ENCODE peak calls at places on chromosomes 2 and 18, in five cellular contexts. Y, G, J, X and B are unnamed samples.

GRCh38 chr2:157428500-157429175 is 15.3 kb downstream of the CYTIP start:
- DNase-seq in Y (no peak), G (no peak), J (no peak), X (no peak), B (no peak)

GRCh38 chr18:58541789-58542425 is 87.0 kb downstream of the ALPK2 start:
- DNase-seq in Y (no peak), G (no peak), J (peak; percentile 54), X (peak; percentile 94), B (peak; percentile 99)

GRCh38 chr2:178579006-178579405 is 98.7 kb downstream of the PLEKHA3 start:
- DNase-seq in Y (no peak), G (no peak), J (peak; percentile 2), X (peak; percentile 8), B (peak; percentile 89)

GRCh38 chr2:98869868-98870267 is 66.2 kb downstream of the CRACDL start:
- DNase-seq in Y (no peak), G (no peak), J (no peak), X (no peak), B (no peak)

GRCh38 chr18:63111549-63112402 is 207.8 kb downstream of the BCL2 start:
- DNase-seq in Y (no peak), G (no peak), J (no peak), X (no peak), B (peak; percentile 44)

GRCh38 chr2:70475266-70475665 is 78.4 kb downstream of the TGFA start:
- DNase-seq in Y (no peak), G (no peak), J (no peak), X (no peak), B (no peak)

GRCh38 chr2:101843048-101843447 is 145.5 kb downstream of the MAP4K4 start:
- DNase-seq in Y (no peak), G (no peak), J (no peak), X (no peak), B (no peak)

GRCh38 chr2:190927257-190927656 is 46.6 kb downstream of the GLS start:
- DNase-seq in Y (no peak), G (no peak), J (no peak), X (peak; percentile 27), B (no peak)

GRCh38 chr18:48566588-48566987 is 27.8 kb downstream of the CTIF start:
- DNase-seq in Y (no peak), G (no peak), J (no peak), X (no peak), B (peak; percentile 57)

GRCh38 chr2:188199716-188200128 is 92.0 kb upstream of the GULP1 start:
- DNase-seq in Y (no peak), G (no peak), J (no peak), X (peak; percentile 75), B (peak; percentile 83)

GRCh38 chr2:172833898-172834297 is 98.3 kb downstream of the RAPGEF4 start:
- DNase-seq in Y (no peak), G (no peak), J (no peak), X (peak; percentile 66), B (peak; percentile 39)

GRCh38 chr2:231181848-231182247 is 16.6 kb upstream of the ARMC9 start:
- DNase-seq in Y (no peak), G (no peak), J (no peak), X (peak; percentile 64), B (peak; percentile 38)

GRCh38 chr2:42053791-42054656 is 6.2 kb downstream of the PKDCC start:
- DNase-seq in Y (no peak), G (no peak), J (no peak), X (no peak), B (no peak)

GRCh38 chr2:119856469-119856901 is 96.8 kb downstream of the PTPN4 start:
- DNase-seq in Y (no peak), G (no peak), J (no peak), X (no peak), B (no peak)

GRCh38 chr2:46812381-46813024 is 103.1 kb downstream of the MCFD2 start:
- DNase-seq in Y (no peak), G (no peak), J (peak; percentile 76), X (peak; percentile 70), B (no peak)

GRCh38 chr2:120404941-120405768 is 59.2 kb downstream of the INHBB start:
- DNase-seq in Y (no peak), G (no peak), J (no peak), X (no peak), B (no peak)

GRCh38 chr2:85130407-85130806 is 2.8 kb upstream of the TCF7L1 start:
- DNase-seq in Y (no peak), G (no peak), J (no peak), X (no peak), B (no peak)

GRCh38 chr2:60100034-60100433 is 453.4 kb downstream of the BCL11A start:
- DNase-seq in Y (no peak), G (no peak), J (no peak), X (no peak), B (peak; percentile 30)

GRCh38 chr18:12442946-12443345 is 35.2 kb downstream of the PRELID3A start:
- DNase-seq in Y (no peak), G (no peak), J (no peak), X (no peak), B (peak; percentile 50)

GRCh38 chr2:39334529-39334928 is 90.8 kb upstream of the CDKL4 start:
- DNase-seq in Y (no peak), G (no peak), J (no peak), X (no peak), B (no peak)

GRCh38 chr2:60337142-60337497 is 216.3 kb downstream of the BCL11A start:
- DNase-seq in Y (no peak), G (no peak), J (no peak), X (no peak), B (peak; percentile 6)